ENCODE peak calls at places on chromosome 5, in ten cellular contexts. V is dorsolateral prefrontal cortex; R is CD4-positive, alpha-beta T cell; Z is GM20000; D is AG09319; E is mammary epithelial cell; Y is BE2C; P is fibroblast of the aortic adventitia; U is A549; C is AG09309. Q is an unnamed sample.

GRCh38 chr5:53006920-53007890 is 18.1 kb downstream of the ITGA2 start:
- DNase-seq in V (no peak), R (no peak), Z (no peak), D (no peak), E (peak; percentile 71), Y (no peak), P (peak; percentile 58), U (no peak), C (no peak), Q (no peak)

GRCh38 chr5:101045689-101046088 is 142.6 kb upstream of the ST8SIA4 start:
- DNase-seq in V (no peak), R (no peak), Z (peak; percentile 23), D (no peak), E (no peak), Y (no peak), P (peak; percentile 25), U (no peak), C (no peak), Q (no peak)

GRCh38 chr5:103031607-103032006 is 88.3 kb downstream of the GIN1 start:
- DNase-seq in V (no peak), R (no peak), Z (peak; percentile 12), D (no peak), E (no peak), Y (no peak), P (no peak), U (no peak), C (no peak), Q (no peak)

GRCh38 chr5:2369178-2369577 is 382.3 kb downstream of the IRX2 start:
- DNase-seq in V (no peak), R (no peak), Z (no peak), D (no peak), E (no peak), Y (no peak), P (no peak), U (no peak), C (no peak), Q (no peak)

GRCh38 chr5:117999939-118000549 is 988.3 kb downstream of the DTWD2 start:
- DNase-seq in V (no peak), R (no peak), Z (no peak), D (no peak), E (no peak), Y (no peak), P (no peak), U (no peak), C (peak; percentile 1), Q (no peak)

GRCh38 chr5:6631441-6631840 is 1.4 kb downstream of the NSUN2 start:
- DNase-seq in V (no peak), R (no peak), Z (no peak), D (no peak), E (no peak), Y (no peak), P (no peak), U (no peak), C (no peak), Q (no peak)

GRCh38 chr5:143716856-143717255 is 95.1 kb upstream of the HMHB1 start:
- DNase-seq in V (no peak), R (no peak), Z (no peak), D (no peak), E (no peak), Y (no peak), P (no peak), U (no peak), C (no peak), Q (no peak)

GRCh38 chr5:35091734-35092133 is 44.0 kb upstream of the AGXT2 start:
- DNase-seq in V (no peak), R (no peak), Z (no peak), D (no peak), E (no peak), Y (no peak), P (no peak), U (no peak), C (no peak), Q (no peak)

GRCh38 chr5:170006016-170006415 is 25.7 kb upstream of the INSYN2B start:
- DNase-seq in V (no peak), R (no peak), Z (no peak), D (no peak), E (no peak), Y (no peak), P (no peak), U (peak; percentile 35), C (no peak), Q (peak; percentile 17)

GRCh38 chr5:109740329-109740728 is 50.6 kb downstream of the MAN2A1 start:
- DNase-seq in V (no peak), R (no peak), Z (peak; percentile 4), D (no peak), E (peak; percentile 58), Y (peak; percentile 12), P (no peak), U (no peak), C (no peak), Q (no peak)

GRCh38 chr5:150400327-150401075 is 12.2 kb downstream of the CD74 start:
- DNase-seq in V (no peak), R (no peak), Z (no peak), D (no peak), E (no peak), Y (no peak), P (no peak), U (no peak), C (no peak), Q (no peak)

GRCh38 chr5:148732692-148733091 is 78.4 kb upstream of the HTR4 start:
- DNase-seq in V (no peak), R (no peak), Z (no peak), D (no peak), E (no peak), Y (no peak), P (no peak), U (no peak), C (no peak), Q (no peak)

DNA sequence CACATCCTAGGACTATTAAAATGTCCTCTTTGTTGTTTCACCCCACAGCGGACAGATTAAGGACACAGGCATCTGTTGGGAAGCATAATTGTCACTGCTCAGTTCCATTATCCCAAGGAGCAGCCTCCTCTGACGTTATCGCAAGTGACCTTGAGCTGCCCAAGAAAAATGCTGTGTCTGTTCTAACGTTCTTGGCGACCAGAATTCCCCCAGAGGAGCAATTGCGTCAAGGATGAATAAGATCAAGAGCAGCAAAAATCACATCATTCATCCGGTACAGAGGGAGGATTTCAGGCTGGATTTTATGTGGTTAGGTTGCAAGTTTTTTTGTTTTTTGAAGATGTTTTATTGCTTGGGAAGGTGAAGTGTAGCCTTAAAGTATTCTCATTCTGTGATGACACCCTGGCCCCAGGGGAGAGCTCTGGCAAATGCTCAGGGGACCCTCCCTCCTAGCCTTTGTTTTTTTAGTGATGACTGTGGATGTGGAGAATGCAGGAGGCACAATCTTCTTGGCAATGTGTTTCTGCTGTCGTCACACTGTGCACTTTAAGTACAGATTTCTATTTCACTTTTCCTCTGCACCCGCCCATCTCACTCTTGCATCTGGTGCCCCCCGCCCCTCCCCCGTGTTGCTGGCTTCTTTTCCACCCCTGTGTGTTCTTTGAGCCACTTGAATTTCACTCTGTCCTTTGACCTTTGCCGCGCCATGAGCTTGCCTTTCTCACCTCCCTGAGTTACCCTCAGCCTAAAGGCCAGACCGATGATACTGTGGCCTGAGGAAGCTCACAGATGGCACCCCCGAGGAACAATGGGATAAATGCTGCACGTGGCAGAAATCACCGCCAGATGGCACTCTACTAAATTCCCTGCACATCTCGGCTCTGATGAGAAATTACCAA is 308.4 kb downstream of the RAB3C start:
- DNase-seq in V (peak; percentile 59), R (peak; percentile 64), Z (peak; percentile 56), D (no peak), E (peak; percentile 76), Y (peak; percentile 78), P (peak; percentile 91), U (peak; percentile 100), C (peak; percentile 27), Q (peak; percentile 73)
- TF ChIP-seq CTCF in V (peak; percentile 80), R (peak; percentile 81), Z (peak; percentile 64), D (peak; percentile 74), E (peak; percentile 87), Y (peak; percentile 81), P (peak; percentile 74), U (peak; percentile 82), C (peak; percentile 71), Q (peak; percentile 72)

GRCh38 chr5:1312993-1313833 is 18.3 kb upstream of the TERT start:
- DNase-seq in V (no peak), R (peak; percentile 39), Z (peak; percentile 76), D (no peak), E (peak; percentile 22), Y (peak; percentile 7), P (no peak), U (no peak), C (no peak), Q (peak; percentile 39)
- TF ChIP-seq CTCF in V (no peak), R (no peak), Z (no peak), D (no peak), E (no peak), Y (no peak), P (no peak), U (no peak), C (no peak), Q (no peak)

DNA sequence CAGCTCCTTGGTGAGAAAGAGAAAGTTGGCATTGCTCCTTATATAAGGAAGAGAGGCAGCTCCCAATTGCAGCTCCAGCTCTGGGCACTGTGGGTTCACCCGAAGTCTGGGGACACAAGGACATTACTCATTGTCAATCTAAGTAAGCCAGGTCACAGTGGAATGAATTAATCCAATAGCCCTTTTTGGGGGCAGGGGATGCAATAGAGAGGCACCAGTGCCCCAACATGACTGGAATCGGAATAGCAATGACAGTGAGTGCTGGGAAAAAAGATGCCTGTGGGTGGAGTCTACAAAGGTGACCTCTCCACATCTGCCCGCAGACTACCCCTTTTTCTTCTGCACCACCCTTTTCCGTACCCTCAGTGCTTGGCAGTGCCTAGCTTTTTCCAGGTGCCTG is 11.1 kb upstream of the NEUROG1 start:
- DNase-seq in V (no peak), R (no peak), Z (no peak), D (no peak), E (no peak), Y (no peak), P (no peak), U (no peak), C (no peak), Q (no peak)
- TF ChIP-seq CTCF in V (no peak), R (no peak), Z (no peak), D (no peak), E (no peak), Y (no peak), P (no peak), U (no peak), C (no peak), Q (no peak)

DNA sequence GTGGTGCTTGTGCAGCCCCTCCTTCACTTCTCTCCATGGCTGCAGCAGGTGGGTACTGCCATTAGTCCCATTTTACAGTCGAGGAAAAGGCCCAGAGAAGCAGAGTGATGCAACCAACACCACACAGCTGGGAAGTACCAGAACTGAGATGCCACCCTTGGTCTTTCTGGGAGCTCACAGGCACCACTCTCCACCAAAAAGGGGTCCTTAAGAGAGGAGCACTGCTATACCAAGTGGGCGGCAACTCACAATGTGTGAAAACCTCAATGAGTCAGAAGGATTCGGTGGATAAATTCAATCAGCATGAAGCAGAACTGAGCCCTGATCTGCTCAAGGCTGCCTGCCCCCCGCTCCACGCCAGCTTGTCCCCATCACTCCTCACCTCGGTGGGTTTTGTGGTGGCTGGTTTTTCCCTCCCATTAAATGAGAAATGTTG is 213.7 kb downstream of the FSTL4 start:
- DNase-seq in V (no peak), R (no peak), Z (peak; percentile 62), D (no peak), E (no peak), Y (no peak), P (no peak), U (no peak), C (no peak), Q (no peak)
- TF ChIP-seq CTCF in V (no peak), R (no peak), Z (no peak), D (no peak), E (no peak), Y (no peak), P (no peak), U (no peak), C (no peak), Q (no peak)